ENCODE peak calls at places on chromosomes 2 and 18, in nine cellular contexts. R is IMR-90, U is transverse colon, W is stomach, P is HCT116, D is breast epithelium, B is right lobe of liver, Z is ovary, H is body of pancreas. C is an unnamed sample.

GRCh38 chr2:1799174-1799573 is 54.9 kb upstream of the PXDN start:
- DNase-seq in P (no peak), U (no peak), H (no peak), B (no peak), R (no peak), D (no peak), Z (no peak), W (no peak), C (no peak)

GRCh38 chr2:229282758-229283546 is 11.9 kb upstream of the PID1 start:
- DNase-seq in P (no peak), W (peak; percentile 34), U (peak; percentile 23), D (no peak), R (peak; percentile 74), Z (peak; percentile 57), H (peak; percentile 35), B (no peak), C (peak; percentile 49)

GRCh38 chr2:118822015-118822414 is 25.4 kb downstream of the EN1 start:
- DNase-seq in W (no peak), H (no peak), P (no peak), R (no peak), U (no peak), B (no peak), Z (no peak), D (no peak), C (no peak)

GRCh38 chr18:28087173-28087563 is 89.8 kb downstream of the CDH2 start:
- DNase-seq in W (peak; percentile 67), D (no peak), B (peak; percentile 90), R (no peak), P (no peak), U (peak; percentile 38), Z (no peak), H (peak; percentile 52), C (peak; percentile 77)

GRCh38 chr18:907880-908512 is 3.3 kb downstream of the ADCYAP1 start:
- DNase-seq in B (no peak), W (no peak), Z (no peak), H (no peak), D (no peak), R (no peak), U (no peak), P (no peak), C (no peak)

GRCh38 chr18:13276530-13277520 is 58.3 kb downstream of the LDLRAD4 start:
- DNase-seq in B (peak; percentile 22), W (no peak), Z (no peak), P (no peak), U (no peak), D (no peak), R (no peak), H (no peak), C (no peak)

GRCh38 chr2:221529943-221530652 is 42.0 kb downstream of the EPHA4 start:
- DNase-seq in Z (no peak), H (no peak), D (no peak), U (no peak), P (no peak), R (peak; percentile 93), B (no peak), W (no peak), C (no peak)

GRCh38 chr2:240300261-240300821 is 135.1 kb upstream of the GPC1 start:
- DNase-seq in R (no peak), Z (no peak), P (no peak), U (no peak), B (peak; percentile 22), D (no peak), H (no peak), W (peak; percentile 17), C (peak; percentile 33)

GRCh38 chr2:173966274-173967098 is 1.3 kb upstream of the SP3 start:
- DNase-seq in D (no peak), R (no peak), W (no peak), H (no peak), Z (no peak), P (no peak), B (no peak), U (no peak), C (no peak)

GRCh38 chr2:173963323-173963816 is 1.8 kb downstream of the SP3 start:
- DNase-seq in Z (no peak), W (no peak), H (no peak), D (no peak), P (no peak), R (peak; percentile 75), U (peak; percentile 46), B (no peak), C (peak; percentile 63)

GRCh38 chr2:173963817-173964564 is 1.2 kb downstream of the SP3 start:
- DNase-seq in W (peak; percentile 93), B (peak; percentile 97), P (peak; percentile 75), U (peak; percentile 96), D (peak; percentile 88), H (peak; percentile 92), R (peak; percentile 76), Z (peak; percentile 94), C (peak; percentile 93)

GRCh38 chr2:173964565-173965371 is 405 bp downstream of the SP3 start:
- DNase-seq in H (peak; percentile 87), R (peak; percentile 83), P (no peak), W (peak; percentile 85), U (peak; percentile 89), Z (peak; percentile 92), B (peak; percentile 93), D (peak; percentile 90), C (peak; percentile 89)

DNA sequence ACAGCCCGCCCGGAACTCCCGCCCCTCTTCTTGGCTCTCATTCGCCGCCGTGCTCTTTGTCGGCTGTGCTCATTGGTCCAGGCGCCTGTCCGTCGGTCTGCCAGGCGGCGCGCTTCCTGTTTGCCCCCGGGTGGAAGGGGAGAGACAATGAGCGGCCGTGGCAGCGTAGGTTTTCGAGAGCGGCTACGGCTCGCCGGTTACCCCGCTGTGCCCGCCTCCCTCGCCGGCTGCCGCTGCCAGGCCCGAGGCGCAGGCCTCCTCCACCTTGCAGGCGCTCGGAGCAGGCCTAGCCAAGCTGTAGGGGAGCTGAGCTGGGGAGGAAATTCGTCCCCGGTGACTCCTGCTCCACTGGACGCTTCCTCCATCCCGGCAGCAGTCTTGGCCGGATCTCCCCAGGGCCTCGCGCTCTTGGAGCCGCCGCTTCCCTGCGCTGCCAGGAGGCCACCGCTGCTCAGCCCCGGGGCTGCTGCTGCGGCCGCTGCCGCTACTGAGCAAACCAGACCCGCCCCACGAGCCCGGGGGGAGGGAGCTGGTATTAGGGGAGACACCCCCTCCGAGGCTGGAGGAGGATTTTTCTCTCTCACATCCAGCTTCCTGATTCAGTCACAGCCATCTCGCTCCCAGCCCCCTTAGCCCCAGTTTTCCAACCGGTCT is at the start of gene SP3:
- DNase-seq in U (peak; percentile 97), P (peak; percentile 93), D (peak; percentile 98), H (peak; percentile 97), B (peak; percentile 98), Z (peak; percentile 99), R (peak; percentile 97), W (peak; percentile 97), C (peak; percentile 98)
- TF ChIP-seq POLR2A in U (peak; percentile 93), P (peak; percentile 19), D (peak; percentile 91), H (peak; percentile 92), B (peak; percentile 93), Z (peak; percentile 94), R (no peak), W (peak; percentile 55), C (peak; percentile 92)

GRCh38 chr2:8487461-8487932 is 194.4 kb upstream of the ID2 start:
- DNase-seq in H (no peak), W (no peak), U (no peak), P (no peak), D (no peak), Z (no peak), B (no peak), R (no peak), C (no peak)

GRCh38 chr2:8490166-8490565 is 191.7 kb upstream of the ID2 start:
- DNase-seq in Z (no peak), U (no peak), W (no peak), H (no peak), R (peak; percentile 13), P (no peak), B (no peak), D (no peak), C (no peak)

GRCh38 chr2:8489751-8490150 is 192.1 kb upstream of the ID2 start:
- DNase-seq in Z (no peak), H (no peak), U (no peak), B (no peak), W (no peak), D (no peak), R (no peak), P (no peak), C (no peak)

GRCh38 chr2:8489221-8489620 is 192.6 kb upstream of the ID2 start:
- DNase-seq in R (no peak), H (no peak), W (no peak), B (no peak), D (no peak), U (no peak), Z (no peak), P (no peak), C (no peak)

DNA sequence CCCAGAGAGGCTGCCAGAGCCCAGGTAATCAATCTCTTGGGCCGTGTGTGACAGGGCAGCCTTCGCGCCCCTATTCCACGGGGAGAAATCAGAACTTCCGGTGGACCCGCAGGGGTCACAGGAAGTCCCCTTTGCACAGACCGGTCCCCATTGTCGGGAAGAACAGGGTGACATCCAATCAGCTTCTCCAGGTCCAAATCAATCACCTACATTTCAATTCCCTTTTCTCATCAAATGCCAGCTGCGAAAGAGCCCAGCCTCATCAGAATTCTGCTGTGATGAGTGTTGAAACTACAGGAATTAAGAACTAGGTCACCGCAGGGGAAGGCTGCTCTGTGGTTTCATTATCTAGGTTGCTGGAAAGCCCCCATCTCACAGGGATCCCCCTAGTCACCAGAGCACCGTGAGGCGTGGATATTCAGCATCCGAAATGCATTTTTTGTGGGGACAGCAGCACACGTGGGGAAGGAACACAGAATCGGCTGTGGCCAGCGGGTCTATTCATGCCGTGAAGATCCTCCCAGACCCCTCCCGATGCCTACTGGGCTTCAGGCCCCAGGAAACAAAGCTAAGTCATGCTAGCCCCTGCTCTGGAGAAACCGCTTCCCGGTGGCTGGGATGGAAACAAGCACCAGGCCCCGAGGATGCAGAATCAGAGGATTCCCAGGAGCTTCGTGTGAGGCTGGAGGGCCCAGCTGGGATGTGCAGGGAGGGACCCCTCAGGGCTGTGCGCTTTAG is 193.7 kb upstream of the ID2 start:
- DNase-seq in H (peak; percentile 23), B (no peak), Z (no peak), R (no peak), U (no peak), P (no peak), W (no peak), D (no peak), C (no peak)
- H3K27ac ChIP-seq in H (peak overlapping the region; percentile 30), B (no peak overlapping the region), Z (no peak overlapping the region), R (no peak overlapping the region), U (no peak overlapping the region), P (no peak overlapping the region), W (no peak overlapping the region), D (no peak overlapping the region), C (no peak overlapping the region)

GRCh38 chr2:202265467-202266277 is at the start of gene NOP58:
- DNase-seq in P (peak; percentile 92), Z (peak; percentile 89), D (peak; percentile 89), R (peak; percentile 96), B (peak; percentile 95), W (peak; percentile 92), H (peak; percentile 92), U (peak; percentile 94), C (peak; percentile 93)
- TF ChIP-seq POLR2A in P (peak; percentile 94), Z (peak; percentile 99), D (peak; percentile 93), R (peak; percentile 98), B (peak; percentile 94), W (peak; percentile 96), H (peak; percentile 99), U (peak; percentile 98), C (peak; percentile 99)

DNA sequence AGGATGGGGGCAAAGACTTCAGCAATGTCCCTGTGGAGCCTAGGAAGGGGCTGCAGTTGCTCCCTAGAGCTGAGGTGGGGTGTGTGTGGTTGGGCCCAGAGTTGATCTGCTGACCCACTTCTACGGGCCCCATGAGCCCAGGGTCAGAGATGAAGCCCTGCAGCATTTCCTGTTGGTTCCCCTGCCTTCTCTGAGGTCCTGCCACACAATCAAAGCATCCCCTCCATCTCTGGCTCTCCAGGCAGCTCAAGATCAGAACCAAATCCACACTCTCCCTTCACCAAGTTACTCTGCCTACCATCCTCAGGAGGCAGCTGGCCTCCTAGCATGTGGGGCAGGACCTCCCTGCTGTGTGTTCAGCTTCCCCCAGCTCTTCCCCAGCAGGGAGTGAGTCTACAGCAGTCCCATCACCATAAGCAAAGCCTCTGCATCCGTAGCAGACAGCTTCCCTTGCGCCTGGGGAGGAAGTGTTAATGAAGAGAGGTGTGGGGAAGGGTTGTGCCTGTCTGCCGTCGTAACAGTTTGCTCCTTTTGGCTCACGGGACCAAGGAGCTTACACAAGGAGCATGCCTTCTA is 26.9 kb downstream of the TMEM247 start:
- DNase-seq in W (no peak), D (no peak), R (no peak), P (no peak), U (no peak), H (no peak), B (no peak), Z (no peak), C (no peak)
- H3K27ac ChIP-seq in W (no peak overlapping the region), D (no peak overlapping the region), R (no peak overlapping the region), P (no peak overlapping the region), U (no peak overlapping the region), H (no peak overlapping the region), B (no peak overlapping the region), Z (no peak overlapping the region), C (no peak overlapping the region)

C was measured in adrenal gland.